ENCODE peak calls at places on chromosomes 13 and 19, in four cellular contexts. One of them, this sample, is unnamed.
A peak's percentile ranks its signal among the peaks of the same experiment; 100 is the strongest.

GRCh38 chr19:31979949-31980670 is 365.3 kb upstream of the ZNF507 start:
- DNase-seq in stimulated activated CD4-positive, alpha-beta T cell treated with anti-CD3 and anti-CD28 coated beads, Interleukin-4, amount 100 ng/mL, for 4 hours: no peak
- DNase-seq in fibroblast of lung: no peak
- DNase-seq in nucleus accumbens: no peak
- DNase-seq in this sample: no peak

GRCh38 chr19:2271516-2272103 is 10.4 kb downstream of the PEAK3 start:
- DNase-seq in stimulated activated CD4-positive, alpha-beta T cell treated with anti-CD3 and anti-CD28 coated beads, Interleukin-4, amount 100 ng/mL, for 4 hours: no peak
- DNase-seq in fibroblast of lung: peak; percentile 87
- DNase-seq in nucleus accumbens: no peak
- DNase-seq in this sample: no peak

GRCh38 chr19:42540071-42540553 is 11.8 kb upstream of the CEACAM1 start:
- DNase-seq in stimulated activated CD4-positive, alpha-beta T cell treated with anti-CD3 and anti-CD28 coated beads, Interleukin-4, amount 100 ng/mL, for 4 hours: no peak
- DNase-seq in fibroblast of lung: peak; percentile 3
- DNase-seq in nucleus accumbens: no peak
- DNase-seq in this sample: no peak

GRCh38 chr19:57682226-57682766 is 519 bp downstream of the ZNF551 start:
- DNase-seq in stimulated activated CD4-positive, alpha-beta T cell treated with anti-CD3 and anti-CD28 coated beads, Interleukin-4, amount 100 ng/mL, for 4 hours: no peak
- DNase-seq in fibroblast of lung: no peak
- DNase-seq in nucleus accumbens: no peak
- DNase-seq in this sample: no peak

GRCh38 chr13:41655997-41656396 is 198.6 kb downstream of the RGCC start:
- DNase-seq in stimulated activated CD4-positive, alpha-beta T cell treated with anti-CD3 and anti-CD28 coated beads, Interleukin-4, amount 100 ng/mL, for 4 hours: no peak
- DNase-seq in fibroblast of lung: no peak
- DNase-seq in nucleus accumbens: no peak
- DNase-seq in this sample: no peak

GRCh38 chr19:49871349-49871985 is 4.1 kb upstream of the PNKP start:
- DNase-seq in stimulated activated CD4-positive, alpha-beta T cell treated with anti-CD3 and anti-CD28 coated beads, Interleukin-4, amount 100 ng/mL, for 4 hours: no peak
- DNase-seq in fibroblast of lung: no peak
- DNase-seq in nucleus accumbens: no peak
- DNase-seq in this sample: no peak

GRCh38 chr19:38544569-38545315 is 73.0 kb downstream of the MAP4K1 start:
- DNase-seq in stimulated activated CD4-positive, alpha-beta T cell treated with anti-CD3 and anti-CD28 coated beads, Interleukin-4, amount 100 ng/mL, for 4 hours: no peak
- DNase-seq in fibroblast of lung: peak; percentile 7
- DNase-seq in nucleus accumbens: no peak
- DNase-seq in this sample: no peak

GRCh38 chr19:8321760-8322637 is 703 bp downstream of the RPS28 start:
- DNase-seq in stimulated activated CD4-positive, alpha-beta T cell treated with anti-CD3 and anti-CD28 coated beads, Interleukin-4, amount 100 ng/mL, for 4 hours: no peak
- DNase-seq in fibroblast of lung: no peak
- DNase-seq in nucleus accumbens: no peak
- DNase-seq in this sample: no peak

GRCh38 chr13:102402292-102402691 is 444 bp upstream of the FGF14 start:
- DNase-seq in stimulated activated CD4-positive, alpha-beta T cell treated with anti-CD3 and anti-CD28 coated beads, Interleukin-4, amount 100 ng/mL, for 4 hours: peak; percentile 56
- DNase-seq in fibroblast of lung: peak; percentile 48
- DNase-seq in nucleus accumbens: no peak
- DNase-seq in this sample: peak; percentile 15

GRCh38 chr13:79765331-79765730 is 284.4 kb downstream of the NDFIP2 start:
- DNase-seq in stimulated activated CD4-positive, alpha-beta T cell treated with anti-CD3 and anti-CD28 coated beads, Interleukin-4, amount 100 ng/mL, for 4 hours: no peak
- DNase-seq in fibroblast of lung: no peak
- DNase-seq in nucleus accumbens: no peak
- DNase-seq in this sample: no peak

GRCh38 chr19:39270091-39270871 is 2.1 kb downstream of the IFNL2 start:
- DNase-seq in stimulated activated CD4-positive, alpha-beta T cell treated with anti-CD3 and anti-CD28 coated beads, Interleukin-4, amount 100 ng/mL, for 4 hours: no peak
- DNase-seq in fibroblast of lung: no peak
- DNase-seq in nucleus accumbens: no peak
- DNase-seq in this sample: no peak

GRCh38 chr13:31793246-31793645 is 53.9 kb downstream of the RXFP2 start:
- DNase-seq in stimulated activated CD4-positive, alpha-beta T cell treated with anti-CD3 and anti-CD28 coated beads, Interleukin-4, amount 100 ng/mL, for 4 hours: no peak
- DNase-seq in fibroblast of lung: peak; percentile 20
- DNase-seq in nucleus accumbens: no peak
- DNase-seq in this sample: no peak

GRCh38 chr13:79637086-79637763 is 156.3 kb downstream of the NDFIP2 start:
- DNase-seq in stimulated activated CD4-positive, alpha-beta T cell treated with anti-CD3 and anti-CD28 coated beads, Interleukin-4, amount 100 ng/mL, for 4 hours: no peak
- DNase-seq in fibroblast of lung: peak; percentile 9
- DNase-seq in nucleus accumbens: no peak
- DNase-seq in this sample: no peak

GRCh38 chr13:65400707-65401106 is 1829.4 kb downstream of the PCDH9 start:
- DNase-seq in stimulated activated CD4-positive, alpha-beta T cell treated with anti-CD3 and anti-CD28 coated beads, Interleukin-4, amount 100 ng/mL, for 4 hours: no peak
- DNase-seq in fibroblast of lung: no peak
- DNase-seq in nucleus accumbens: no peak
- DNase-seq in this sample: no peak